ENCODE peak calls at places on chromosomes 3 and 15, in eight cellular contexts. S, G, W, Z, K, Y, T and O are unnamed samples.

GRCh38 chr3:36663666-36664291 is 100.6 kb downstream of the DCLK3 start:
- DNase-seq in S (no peak), G (no peak), W (no peak), Z (no peak), K (no peak), Y (no peak), T (no peak), O (no peak)

GRCh38 chr15:62603757-62604156 is 438.7 kb upstream of the C2CD4B start:
- DNase-seq in S (peak; percentile 30), G (no peak), W (no peak), Z (no peak), K (no peak), Y (no peak), T (no peak), O (peak; percentile 51)

GRCh38 chr3:8324727-8325126 is 176.9 kb upstream of the LMCD1 start:
- DNase-seq in S (peak; percentile 59), G (peak; percentile 56), W (peak; percentile 23), Z (no peak), K (peak; percentile 42), Y (peak; percentile 59), T (peak; percentile 60), O (peak; percentile 32)

GRCh38 chr3:32261545-32261944 is 23.1 kb downstream of the CMTM8 start:
- DNase-seq in S (no peak), G (no peak), W (no peak), Z (no peak), K (no peak), Y (no peak), T (no peak), O (no peak)

GRCh38 chr3:50272911-50273688 is 4.2 kb downstream of the SEMA3B start:
- DNase-seq in S (peak; percentile 87), G (peak; percentile 89), W (peak; percentile 85), Z (peak; percentile 88), K (peak; percentile 85), Y (peak; percentile 74), T (peak; percentile 89), O (peak; percentile 89)

GRCh38 chr15:49282366-49282765 is 112.3 kb downstream of the GALK2 start:
- DNase-seq in S (no peak), G (no peak), W (no peak), Z (no peak), K (no peak), Y (no peak), T (no peak), O (no peak)

GRCh38 chr15:70260096-70260495 is 162.4 kb upstream of the TLE3 start:
- DNase-seq in S (no peak), G (no peak), W (no peak), Z (no peak), K (no peak), Y (peak; percentile 16), T (no peak), O (no peak)

GRCh38 chr15:50415752-50416404 is 8.3 kb upstream of the USP8 start:
- DNase-seq in S (no peak), G (no peak), W (no peak), Z (peak; percentile 27), K (no peak), Y (no peak), T (no peak), O (no peak)

GRCh38 chr3:68984011-68984410 is 29.5 kb downstream of the EOGT start:
- DNase-seq in S (no peak), G (no peak), W (no peak), Z (no peak), K (no peak), Y (no peak), T (no peak), O (no peak)

GRCh38 chr3:46607603-46608028 is 4.7 kb upstream of the FAM240A start:
- DNase-seq in S (peak; percentile 30), G (peak; percentile 64), W (no peak), Z (peak; percentile 48), K (no peak), Y (no peak), T (no peak), O (no peak)

GRCh38 chr3:71601811-71602210 is 18.3 kb upstream of the FOXP1 start:
- DNase-seq in S (no peak), G (no peak), W (no peak), Z (no peak), K (no peak), Y (no peak), T (no peak), O (no peak)

GRCh38 chr15:97143847-97144711 is 813.6 kb downstream of the NR2F2 start:
- DNase-seq in S (no peak), G (peak; percentile 53), W (no peak), Z (no peak), K (no peak), Y (no peak), T (no peak), O (no peak)

GRCh38 chr3:23174426-23175039 is 28.6 kb upstream of the UBE2E2 start:
- DNase-seq in S (no peak), G (peak; percentile 51), W (peak; percentile 62), Z (no peak), K (no peak), Y (no peak), T (no peak), O (no peak)

GRCh38 chr3:88713233-88713691 is 394.2 kb upstream of the EPHA3 start:
- DNase-seq in S (no peak), G (no peak), W (no peak), Z (no peak), K (no peak), Y (no peak), T (no peak), O (no peak)

GRCh38 chr15:43071451-43071850 is 34.4 kb downstream of the UBR1 start:
- DNase-seq in S (no peak), G (no peak), W (no peak), Z (no peak), K (no peak), Y (no peak), T (no peak), O (no peak)

GRCh38 chr3:153370680-153371079 is 208.7 kb downstream of the RAP2B start:
- DNase-seq in S (no peak), G (no peak), W (no peak), Z (no peak), K (no peak), Y (no peak), T (no peak), O (no peak)

GRCh38 chr3:122562923-122563716 is 980 bp downstream of the PARP9 start:
- DNase-seq in S (peak; percentile 6), G (no peak), W (no peak), Z (no peak), K (no peak), Y (no peak), T (no peak), O (no peak)

GRCh38 chr3:157865449-157865862 is 240.8 kb downstream of the SHOX2 start:
- DNase-seq in S (peak; percentile 17), G (peak; percentile 61), W (no peak), Z (peak; percentile 80), K (peak; percentile 0), Y (peak; percentile 45), T (peak; percentile 25), O (no peak)

GRCh38 chr15:51780636-51781035 is 29.2 kb downstream of the TMOD2 start:
- DNase-seq in S (no peak), G (no peak), W (no peak), Z (no peak), K (no peak), Y (no peak), T (no peak), O (no peak)

GRCh38 chr3:8499181-8499611 is 2.4 kb upstream of the LMCD1 start:
- DNase-seq in S (no peak), G (peak; percentile 90), W (no peak), Z (no peak), K (no peak), Y (no peak), T (no peak), O (no peak)

GRCh38 chr15:72859023-72859756 is 75.6 kb upstream of the ADPGK start:
- DNase-seq in S (no peak), G (no peak), W (no peak), Z (no peak), K (no peak), Y (no peak), T (no peak), O (no peak)

GRCh38 chr15:78212546-78213424 is 21.6 kb downstream of the ACSBG1 start:
- DNase-seq in S (peak; percentile 93), G (no peak), W (peak; percentile 64), Z (peak; percentile 77), K (no peak), Y (no peak), T (no peak), O (no peak)

GRCh38 chr3:194327030-194327413 is 24.1 kb downstream of the CPN2 start:
- DNase-seq in S (no peak), G (no peak), W (no peak), Z (no peak), K (no peak), Y (no peak), T (no peak), O (no peak)
- H3K27me3 ChIP-seq in S (no peaks in the 10 kb centered on the region), G (no peaks in the 10 kb centered on the region), W (peaks cover 55% of the 10 kb centered on the region), Z (no peaks in the 10 kb centered on the region), K (peaks cover 5% of the 10 kb centered on the region), Y (peaks cover 3% of the 10 kb centered on the region), T (no peaks in the 10 kb centered on the region), O (no peaks in the 10 kb centered on the region)

GRCh38 chr3:94234177-94234788 is 171.4 kb downstream of the NSUN3 start:
- DNase-seq in S (peak; percentile 9), G (peak; percentile 49), W (no peak), Z (peak; percentile 9), K (no peak), Y (peak; percentile 7), T (no peak), O (no peak)
- TF ChIP-seq CTCF in S (peak; percentile 60), G (peak; percentile 87), W (peak; percentile 58), Z (peak; percentile 37), K (no peak), Y (peak; percentile 73), T (no peak), O (peak; percentile 26)

DNA sequence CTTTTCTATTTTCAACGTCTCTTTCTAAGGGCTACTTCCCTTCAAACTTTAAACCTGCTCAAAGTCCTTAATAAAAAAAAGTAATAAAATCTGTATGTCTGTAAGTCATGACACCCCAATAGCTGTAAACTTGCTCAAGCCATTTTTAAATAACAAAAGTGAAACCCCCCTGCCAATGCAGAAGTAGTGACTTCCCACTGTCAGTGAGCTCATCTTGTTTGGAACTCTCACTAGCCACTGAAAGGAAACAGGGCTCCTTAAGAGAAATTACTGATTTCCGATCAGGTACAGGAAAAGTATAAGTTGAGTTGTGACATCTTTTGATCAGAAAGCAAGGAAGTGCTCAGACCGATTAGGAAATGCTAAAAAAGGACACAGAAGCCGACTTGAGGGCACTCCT is 27.6 kb upstream of the GPR171 start:
- DNase-seq in S (no peak), G (no peak), W (no peak), Z (no peak), K (no peak), Y (no peak), T (no peak), O (no peak)
- H3K27me3 ChIP-seq in S (no peaks in the 10 kb centered on the region), G (no peaks in the 10 kb centered on the region), W (no peaks in the 10 kb centered on the region), Z (peaks cover 5% of the 10 kb centered on the region), K (no peaks in the 10 kb centered on the region), Y (no peaks in the 10 kb centered on the region), T (no peaks in the 10 kb centered on the region), O (no peaks in the 10 kb centered on the region)

DNA sequence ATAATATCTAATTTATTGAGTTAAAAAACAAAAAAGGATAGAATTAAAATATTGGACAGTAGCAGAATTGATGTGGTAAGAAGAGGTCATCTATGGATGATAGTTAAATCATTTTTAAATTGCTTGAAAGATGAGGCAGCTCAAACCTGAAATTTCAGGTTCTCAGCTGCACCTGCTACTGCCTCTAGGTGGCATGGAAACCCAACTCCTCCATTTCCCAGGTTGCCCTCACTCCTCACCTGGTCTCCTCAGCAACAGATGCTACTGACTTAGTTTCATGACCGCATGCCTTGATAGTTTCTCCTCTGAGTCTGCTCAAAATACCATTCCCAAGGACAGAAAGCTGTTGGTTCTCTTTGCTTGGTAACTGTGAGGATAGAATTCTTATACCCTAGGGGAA is 148.1 kb downstream of the ABHD5 start:
- DNase-seq in S (no peak), G (no peak), W (no peak), Z (no peak), K (no peak), Y (no peak), T (no peak), O (no peak)
- TF ChIP-seq CTCF in S (no peak), G (no peak), W (no peak), Z (no peak), K (no peak), Y (peak; percentile 5), T (no peak), O (peak; percentile 20)